ENCODE peak calls at places on chromosomes 4 and X, in five cellular contexts. F, Q, W, E and P are unnamed samples. For H3K4me1 and H3K36me3, the result is how much of the 10 kb centered on the place peaks cover.

GRCh38 chrX:130120321-130120731 is 10.0 kb upstream of the ELF4 start:
- DNase-seq in F (no peak), Q (no peak), W (no peak), E (no peak), P (no peak)

GRCh38 chr4:158253350-158253980 is 43.2 kb downstream of the TMEM144 start:
- DNase-seq in F (no peak), Q (no peak), W (peak), E (peak), P (peak)

GRCh38 chrX:65502618-65503017 is 32.0 kb downstream of the LAS1L start:
- DNase-seq in F (no peak), Q (no peak), W (no peak), E (no peak), P (no peak)

GRCh38 chr4:92121099-92121498 is 182.7 kb upstream of the GRID2 start:
- DNase-seq in F (no peak), Q (no peak), W (no peak), E (peak), P (no peak)

GRCh38 chr4:4412661-4413372 is 25.9 kb downstream of the NSG1 start:
- DNase-seq in F (no peak), Q (no peak), W (no peak), E (no peak), P (no peak)

GRCh38 chrX:50609796-50610195 is 139.2 kb upstream of the DGKK start:
- DNase-seq in F (no peak), Q (no peak), W (no peak), E (no peak), P (no peak)

GRCh38 chrX:21870494-21870893 is 14.7 kb downstream of the YY2 start:
- DNase-seq in F (no peak), Q (no peak), W (no peak), E (no peak), P (no peak)

GRCh38 chrX:144075432-144075831 is 191.6 kb downstream of the UBE2NL start:
- DNase-seq in F (no peak), Q (no peak), W (no peak), E (no peak), P (no peak)

GRCh38 chr4:143016171-143016570 is 168.5 kb upstream of the USP38 start:
- DNase-seq in F (no peak), Q (no peak), W (no peak), E (no peak), P (no peak)

DNA sequence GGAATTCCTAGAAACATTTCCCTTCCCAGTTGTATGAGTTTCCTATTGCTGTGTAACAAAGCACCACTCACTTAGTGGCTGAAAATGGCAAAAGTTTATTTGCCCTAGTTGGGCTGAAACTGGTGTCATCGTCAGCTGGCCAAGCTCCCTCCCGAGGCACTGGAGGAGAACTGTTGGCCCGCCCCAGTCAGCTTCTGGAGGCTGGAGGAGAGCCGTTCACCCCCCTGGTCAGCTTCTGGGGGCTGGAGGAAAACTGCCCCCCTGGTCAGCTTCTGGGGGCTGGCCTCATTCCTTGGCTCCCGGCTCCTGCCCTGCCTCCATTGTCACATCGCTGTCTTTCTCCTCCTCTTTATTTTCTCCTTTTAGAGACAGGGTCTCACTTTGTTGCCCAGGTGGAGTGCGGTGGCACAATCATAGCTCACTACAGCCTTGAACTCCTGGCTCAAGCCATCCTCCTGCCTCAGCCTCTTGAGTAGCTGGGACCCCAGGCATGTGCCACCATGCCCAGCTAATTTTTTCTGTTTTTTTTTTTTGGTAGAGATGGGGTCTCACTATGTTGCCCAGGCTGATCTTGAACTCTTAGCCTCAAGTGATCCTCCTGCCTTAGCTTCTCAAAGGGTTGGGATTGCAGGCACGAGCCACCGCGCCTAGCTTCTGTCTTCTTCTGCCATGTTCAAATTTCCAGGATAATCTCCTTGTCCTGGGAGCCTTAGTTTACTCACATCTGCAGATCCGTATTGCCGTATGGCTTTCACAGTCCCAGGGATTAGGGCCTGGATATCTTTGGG is 3.2 kb downstream of the RGS12 start:
- DNase-seq in F (no peak), Q (no peak), W (no peak), E (peak), P (no peak)
- H3K4me1 ChIP-seq in F (under half), Q (under half), W (under half), E (under half), P (under half)

GRCh38 chr4:186602978-186603377 is 47.6 kb upstream of the MTNR1A start:
- DNase-seq in F (no peak), Q (no peak), W (no peak), E (no peak), P (no peak)

GRCh38 chr4:186599483-186599882 is 44.1 kb upstream of the MTNR1A start:
- DNase-seq in F (no peak), Q (no peak), W (no peak), E (no peak), P (no peak)

GRCh38 chr4:186596850-186597390 is 41.6 kb upstream of the MTNR1A start:
- DNase-seq in F (no peak), Q (no peak), W (no peak), E (no peak), P (no peak)

GRCh38 chr4:186596346-186596745 is 41.0 kb upstream of the MTNR1A start:
- DNase-seq in F (no peak), Q (no peak), W (no peak), E (no peak), P (no peak)

DNA sequence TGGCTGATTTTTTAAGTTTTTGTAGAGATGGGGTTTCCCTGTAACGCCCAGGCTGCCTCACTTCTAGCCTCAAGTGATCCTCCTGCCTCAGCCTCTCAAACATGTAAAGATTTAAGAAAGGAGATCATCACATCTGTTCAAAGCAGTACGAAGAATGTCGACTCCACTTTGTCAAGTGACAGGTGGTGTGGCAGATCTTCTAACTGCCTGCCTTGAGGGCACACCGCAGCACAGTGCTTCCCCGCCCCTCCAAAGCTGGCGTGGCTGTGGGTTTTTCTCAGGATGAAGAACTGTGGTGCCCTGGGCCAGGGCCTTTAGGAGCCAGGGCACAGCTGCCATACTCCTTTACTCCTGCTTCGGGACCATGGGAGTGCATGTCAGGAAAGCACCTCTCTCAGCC is 43.3 kb upstream of the MTNR1A start:
- DNase-seq in F (no peak), Q (no peak), W (no peak), E (no peak), P (no peak)
- H3K36me3 ChIP-seq in F (under half), Q (under half), W (half or more), E (half or more), P (half or more)

GRCh38 chr4:118759481-118759880 is 74.3 kb downstream of the METTL14 start:
- DNase-seq in F (no peak), Q (no peak), W (no peak), E (no peak), P (no peak)

GRCh38 chr4:118758293-118758692 is 73.1 kb downstream of the METTL14 start:
- DNase-seq in F (no peak), Q (no peak), W (no peak), E (no peak), P (no peak)

GRCh38 chr4:118756429-118756828 is 71.2 kb downstream of the METTL14 start:
- DNase-seq in F (no peak), Q (no peak), W (no peak), E (no peak), P (no peak)

GRCh38 chr4:118756958-118757357 is 71.8 kb downstream of the METTL14 start:
- DNase-seq in F (no peak), Q (no peak), W (no peak), E (no peak), P (no peak)

GRCh38 chr4:118757761-118758213 is 72.6 kb downstream of the METTL14 start:
- DNase-seq in F (no peak), Q (no peak), W (no peak), E (no peak), P (no peak)
- H3K4me1 ChIP-seq in F (under half), Q (under half), W (under half), E (under half), P (under half)

GRCh38 chrX:154010330-154011087 is 9.2 kb downstream of the IRAK1 start:
- DNase-seq in F (peak), Q (no peak), W (no peak), E (no peak), P (no peak)

GRCh38 chrX:154011376-154012335 is 8.0 kb downstream of the IRAK1 start:
- DNase-seq in F (no peak), Q (no peak), W (no peak), E (no peak), P (no peak)

GRCh38 chrX:154013614-154014360 is 5.9 kb downstream of the IRAK1 start:
- DNase-seq in F (no peak), Q (no peak), W (peak), E (peak), P (peak)

GRCh38 chrX:154013001-154013421 is 6.7 kb downstream of the IRAK1 start:
- DNase-seq in F (no peak), Q (no peak), W (no peak), E (no peak), P (no peak)

DNA sequence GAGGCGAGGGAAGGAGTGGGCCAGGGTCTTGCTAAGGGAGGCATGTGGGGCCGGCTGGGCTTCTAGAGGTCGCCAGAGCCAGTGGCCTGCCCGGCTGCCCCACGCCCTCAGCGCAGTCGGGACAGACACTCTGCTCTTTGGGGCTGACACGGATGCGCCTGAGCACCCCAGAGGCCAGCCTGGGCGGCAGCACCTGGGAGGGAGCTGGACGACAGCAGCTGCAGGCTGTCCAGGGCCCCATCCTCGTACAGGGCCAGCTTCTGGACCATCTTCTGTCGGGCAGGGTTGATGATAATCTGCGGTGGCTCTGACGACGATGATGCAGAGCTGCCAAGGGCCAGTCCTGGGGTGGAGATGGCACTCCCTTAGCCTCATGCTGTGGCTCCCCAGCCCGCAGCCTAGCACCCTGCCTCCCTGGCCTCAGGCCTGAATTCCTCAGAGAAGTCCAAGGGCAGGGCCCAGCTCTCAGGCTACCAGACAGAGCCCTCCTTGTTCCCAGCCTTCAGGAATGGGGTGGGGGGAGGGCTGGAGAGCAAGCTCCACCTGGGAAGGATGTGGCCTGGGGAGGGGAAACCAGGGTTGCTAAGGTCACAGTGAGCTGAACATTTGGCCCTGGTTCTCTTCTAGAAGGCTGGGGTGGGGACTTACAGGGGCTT is 7.2 kb downstream of the IRAK1 start:
- DNase-seq in F (no peak), Q (no peak), W (no peak), E (no peak), P (no peak)
- H3K36me3 ChIP-seq in F (under half), Q (under half), W (under half), E (under half), P (half or more)